ENCODE peak calls at places on chromosomes 1 and 21, in ten cellular contexts. O is effector memory CD8-positive, alpha-beta T cell; C is amygdala; E is NCI-H1105 treated with DMSO at 0.1 percent for 48 hours; I is hippocampal formation; F is psoas muscle; S is COR-L47; R is uterus; Q is AML-193; M is MV-4-11. D is an unnamed sample.

GRCh38 chr1:6474815-6475282 is 8.9 kb upstream of the TNFRSF25 start:
- DNase-seq in M (no peak), E (no peak), Q (no peak), R (no peak), C (no peak), F (no peak), I (no peak), O (no peak), S (no peak), D (no peak)

GRCh38 chr1:244640917-244641316 is 12.0 kb upstream of the DESI2 start:
- DNase-seq in O (no peak), R (no peak), C (no peak), I (no peak), M (no peak), F (no peak), S (no peak), E (no peak), Q (no peak), D (no peak)

GRCh38 chr1:22239378-22239777 is 96.5 kb upstream of the WNT4 start:
- DNase-seq in C (no peak), M (no peak), I (no peak), Q (no peak), R (no peak), O (no peak), E (peak; percentile 35), F (no peak), S (no peak), D (no peak)

GRCh38 chr1:150558761-150559626 is 9.8 kb downstream of the ADAMTSL4 start:
- DNase-seq in F (peak; percentile 71), O (no peak), I (no peak), C (peak; percentile 59), R (peak; percentile 70), M (no peak), E (no peak), S (no peak), Q (no peak), D (no peak)

GRCh38 chr1:178060789-178061556 is 32.9 kb upstream of the RASAL2 start:
- DNase-seq in Q (no peak), S (no peak), F (no peak), O (no peak), R (no peak), I (no peak), E (no peak), C (no peak), M (no peak), D (no peak)

GRCh38 chr1:172417552-172417951 is 2.9 kb upstream of the C1orf105 start:
- DNase-seq in I (no peak), M (no peak), F (no peak), S (no peak), R (no peak), Q (no peak), E (no peak), C (no peak), O (no peak), D (no peak)

GRCh38 chr1:39646232-39647081 is 7.0 kb upstream of the HEYL start:
- DNase-seq in E (no peak), Q (no peak), R (peak; percentile 87), I (no peak), O (no peak), F (peak; percentile 79), M (no peak), S (no peak), C (no peak), D (peak; percentile 87)

GRCh38 chr1:89085781-89086180 is 20.8 kb upstream of the GBP1 start:
- DNase-seq in F (no peak), R (no peak), S (no peak), M (peak; percentile 23), I (no peak), O (peak; percentile 35), Q (peak; percentile 61), E (no peak), C (no peak), D (no peak)

GRCh38 chr1:57217905-57218304 is 206.0 kb downstream of the DAB1 start:
- DNase-seq in S (no peak), I (no peak), C (no peak), E (no peak), F (no peak), O (no peak), R (no peak), M (no peak), Q (no peak), D (no peak)

GRCh38 chr1:116284819-116285390 is 88.1 kb upstream of the ATP1A1 start:
- DNase-seq in F (peak; percentile 61), I (no peak), Q (no peak), M (no peak), O (no peak), C (no peak), S (no peak), E (no peak), R (no peak), D (no peak)

GRCh38 chr1:119372493-119373086 is 4.0 kb downstream of the HAO2 start:
- DNase-seq in F (no peak), I (no peak), S (peak; percentile 55), O (no peak), Q (no peak), E (peak; percentile 31), R (no peak), M (peak; percentile 10), C (no peak), D (no peak)

GRCh38 chr1:155158991-155159390 is 14.1 kb downstream of the KRTCAP2 start:
- DNase-seq in R (no peak), S (no peak), F (no peak), O (no peak), C (no peak), M (no peak), E (no peak), I (no peak), Q (no peak), D (no peak)

GRCh38 chr21:39867198-39867650 is at the start of gene PCP4:
- DNase-seq in R (peak; percentile 69), S (peak; percentile 66), O (no peak), I (peak; percentile 40), M (peak; percentile 5), F (peak; percentile 31), Q (peak; percentile 27), C (peak; percentile 51), E (peak; percentile 94), D (peak; percentile 88)

GRCh38 chr1:241822846-241823245 is 25.2 kb upstream of the EXO1 start:
- DNase-seq in M (no peak), S (no peak), I (no peak), Q (no peak), E (no peak), O (no peak), R (no peak), F (no peak), C (no peak), D (no peak)

GRCh38 chr1:59412705-59413326 is 115.9 kb downstream of the FGGY start:
- DNase-seq in O (no peak), C (no peak), S (no peak), R (no peak), M (peak; percentile 91), F (no peak), E (no peak), I (no peak), Q (peak; percentile 48), D (no peak)

GRCh38 chr1:54120698-54121481 is 31.9 kb downstream of the CDCP2 start:
- DNase-seq in I (no peak), M (no peak), R (no peak), S (no peak), E (no peak), O (no peak), C (no peak), F (no peak), Q (no peak), D (no peak)

GRCh38 chr1:197783510-197783948 is 8.2 kb upstream of the DENND1B start:
- DNase-seq in Q (no peak), S (no peak), R (no peak), M (no peak), O (no peak), C (no peak), I (no peak), E (no peak), F (no peak), D (no peak)

GRCh38 chr21:33212159-33212851 is 17.4 kb upstream of the IFNAR2 start:
- DNase-seq in Q (no peak), O (no peak), R (no peak), F (no peak), M (peak; percentile 96), C (no peak), E (no peak), I (no peak), S (no peak), D (no peak)

GRCh38 chr1:157107702-157108101 is 8.1 kb upstream of the ETV3L start:
- DNase-seq in I (no peak), M (no peak), E (no peak), F (no peak), C (no peak), S (no peak), R (no peak), O (no peak), Q (no peak), D (no peak)

GRCh38 chr1:2561898-2562895 is 6.0 kb downstream of the TNFRSF14 start:
- DNase-seq in S (no peak), E (no peak), C (no peak), I (no peak), M (no peak), O (no peak), F (no peak), Q (no peak), R (no peak), D (no peak)